ENCODE peak calls at places on chromosomes 1 and 21, in six cellular contexts. One of them, this sample, is unnamed. For H3K9me3, the result is how much of the 10 kb centered on the place peaks cover.

GRCh38 chr21:34276711-34277425 is 86.9 kb upstream of the KCNE2 start:
- DNase-seq in stomach: no peak
- DNase-seq in suprapubic skin: no peak
- DNase-seq in esophagus muscularis mucosa: no peak
- DNase-seq in spleen: no peak
- DNase-seq in K562: no peak
- DNase-seq in this sample: no peak

GRCh38 chr1:110880708-110881374 is 7.9 kb downstream of the CD53 start:
- DNase-seq in stomach: no peak
- DNase-seq in suprapubic skin: no peak
- DNase-seq in esophagus muscularis mucosa: no peak
- DNase-seq in spleen: no peak
- DNase-seq in K562: peak
- DNase-seq in this sample: no peak

GRCh38 chr1:234132799-234133198 is 228.3 kb downstream of the SLC35F3 start:
- DNase-seq in stomach: no peak
- DNase-seq in suprapubic skin: no peak
- DNase-seq in esophagus muscularis mucosa: no peak
- DNase-seq in spleen: no peak
- DNase-seq in K562: no peak
- DNase-seq in this sample: no peak

GRCh38 chr1:176843352-176844297 is 320.9 kb downstream of the ASTN1 start:
- DNase-seq in stomach: no peak
- DNase-seq in suprapubic skin: no peak
- DNase-seq in esophagus muscularis mucosa: no peak
- DNase-seq in spleen: no peak
- DNase-seq in K562: peak
- DNase-seq in this sample: no peak

GRCh38 chr1:8171751-8172464 is 145.8 kb upstream of the ERRFI1 start:
- DNase-seq in stomach: no peak
- DNase-seq in suprapubic skin: no peak
- DNase-seq in esophagus muscularis mucosa: no peak
- DNase-seq in spleen: no peak
- DNase-seq in K562: no peak
- DNase-seq in this sample: no peak

GRCh38 chr1:207259391-207259790 is 62.1 kb upstream of the CD55 start:
- DNase-seq in stomach: no peak
- DNase-seq in suprapubic skin: no peak
- DNase-seq in esophagus muscularis mucosa: no peak
- DNase-seq in spleen: no peak
- DNase-seq in K562: no peak
- DNase-seq in this sample: no peak

GRCh38 chr1:209527372-209527771 is 56.1 kb upstream of the CAMK1G start:
- DNase-seq in stomach: no peak
- DNase-seq in suprapubic skin: no peak
- DNase-seq in esophagus muscularis mucosa: no peak
- DNase-seq in spleen: no peak
- DNase-seq in K562: no peak
- DNase-seq in this sample: no peak

GRCh38 chr1:8910914-8911313 is 32.4 kb upstream of the ENO1 start:
- DNase-seq in stomach: no peak
- DNase-seq in suprapubic skin: no peak
- DNase-seq in esophagus muscularis mucosa: no peak
- DNase-seq in spleen: no peak
- DNase-seq in K562: no peak
- DNase-seq in this sample: no peak

GRCh38 chr1:82090104-82090503 is 289.4 kb downstream of the ADGRL2 start:
- DNase-seq in stomach: no peak
- DNase-seq in suprapubic skin: no peak
- DNase-seq in esophagus muscularis mucosa: no peak
- DNase-seq in spleen: no peak
- DNase-seq in K562: no peak
- DNase-seq in this sample: no peak

GRCh38 chr1:32250893-32251716 is at the start of gene LCK:
- DNase-seq in stomach: no peak
- DNase-seq in suprapubic skin: no peak
- DNase-seq in esophagus muscularis mucosa: no peak
- DNase-seq in spleen: peak
- DNase-seq in K562: no peak
- DNase-seq in this sample: no peak

GRCh38 chr1:230069813-230070212 is 2.8 kb downstream of the GALNT2 start:
- DNase-seq in stomach: no peak
- DNase-seq in suprapubic skin: no peak
- DNase-seq in esophagus muscularis mucosa: no peak
- DNase-seq in spleen: no peak
- DNase-seq in K562: no peak
- DNase-seq in this sample: peak

GRCh38 chr1:24867064-24867870 is 62.8 kb downstream of the RUNX3 start:
- DNase-seq in stomach: no peak
- DNase-seq in suprapubic skin: no peak
- DNase-seq in esophagus muscularis mucosa: peak
- DNase-seq in spleen: no peak
- DNase-seq in K562: no peak
- DNase-seq in this sample: no peak

GRCh38 chr1:46575778-46576177 is 24.3 kb upstream of the KNCN start:
- DNase-seq in stomach: no peak
- DNase-seq in suprapubic skin: no peak
- DNase-seq in esophagus muscularis mucosa: no peak
- DNase-seq in spleen: no peak
- DNase-seq in K562: no peak
- DNase-seq in this sample: no peak

GRCh38 chr21:40635336-40635735 is 211.6 kb downstream of the DSCAM start:
- DNase-seq in stomach: no peak
- DNase-seq in suprapubic skin: no peak
- DNase-seq in esophagus muscularis mucosa: no peak
- DNase-seq in spleen: no peak
- DNase-seq in K562: no peak
- DNase-seq in this sample: no peak

GRCh38 chr1:197343663-197344273 is 75.7 kb downstream of the CRB1 start:
- DNase-seq in stomach: no peak
- DNase-seq in suprapubic skin: no peak
- DNase-seq in esophagus muscularis mucosa: no peak
- DNase-seq in spleen: no peak
- DNase-seq in K562: no peak
- DNase-seq in this sample: no peak

GRCh38 chr1:206503591-206504362 is 3.6 kb upstream of the RASSF5 start:
- DNase-seq in stomach: no peak
- DNase-seq in suprapubic skin: no peak
- DNase-seq in esophagus muscularis mucosa: no peak
- DNase-seq in spleen: peak
- DNase-seq in K562: peak
- DNase-seq in this sample: no peak

GRCh38 chr1:205598841-205599666 is 32.8 kb downstream of the ELK4 start:
- DNase-seq in stomach: peak
- DNase-seq in suprapubic skin: no peak
- DNase-seq in esophagus muscularis mucosa: peak
- DNase-seq in spleen: no peak
- DNase-seq in K562: no peak
- DNase-seq in this sample: no peak

DNA sequence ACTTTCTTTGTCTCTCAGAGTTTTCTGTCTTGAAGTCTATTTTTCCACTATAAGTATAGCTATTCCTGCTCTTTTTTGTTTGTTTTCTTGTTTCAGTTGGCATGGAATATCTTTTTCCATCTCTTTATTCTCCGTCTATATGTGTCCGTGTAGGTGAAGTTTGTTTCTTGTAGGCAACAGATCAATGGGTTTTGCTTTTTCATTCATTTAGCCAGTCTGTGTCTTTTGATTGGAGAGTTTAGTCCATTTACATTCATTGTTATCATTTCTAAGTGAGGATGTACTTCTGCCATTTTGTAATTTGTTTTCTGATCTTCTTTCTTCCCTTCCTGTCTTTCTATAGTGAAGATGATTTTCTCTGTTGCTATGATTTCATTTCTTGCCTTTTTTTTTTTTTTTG is 132.5 kb upstream of the GPR52 start:
- DNase-seq in stomach: no peak
- DNase-seq in suprapubic skin: no peak
- DNase-seq in esophagus muscularis mucosa: no peak
- DNase-seq in spleen: no peak
- DNase-seq in K562: no peak
- DNase-seq in this sample: no peak
- H3K9me3 ChIP-seq in stomach: under half
- H3K9me3 ChIP-seq in suprapubic skin: under half
- H3K9me3 ChIP-seq in esophagus muscularis mucosa: under half
- H3K9me3 ChIP-seq in spleen: half or more
- H3K9me3 ChIP-seq in K562: under half
- H3K9me3 ChIP-seq in this sample: under half

DNA sequence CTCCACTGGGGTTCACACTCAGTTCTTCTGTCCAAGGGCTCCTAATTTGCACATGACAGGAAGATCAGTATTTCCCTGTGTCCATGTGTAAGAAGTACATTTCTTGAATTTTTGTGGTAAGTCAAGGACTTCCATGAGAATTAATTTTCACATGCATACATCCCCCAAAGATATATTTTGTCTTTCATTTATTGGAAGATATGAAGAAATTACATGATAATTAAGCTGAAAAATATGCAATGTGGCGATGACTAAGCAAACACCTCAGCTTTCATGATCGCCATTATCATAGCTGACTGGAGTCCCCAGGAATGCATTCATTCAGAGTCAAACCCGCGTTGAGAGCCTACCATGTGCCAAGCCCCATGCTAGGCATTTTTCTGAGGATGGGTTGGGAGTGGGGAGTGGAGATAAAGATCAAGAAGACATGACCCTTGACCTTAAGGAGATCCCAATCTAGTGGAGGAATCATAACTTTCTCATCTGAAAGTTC is 104.6 kb upstream of the F3 start:
- DNase-seq in stomach: no peak
- DNase-seq in suprapubic skin: no peak
- DNase-seq in esophagus muscularis mucosa: no peak
- DNase-seq in spleen: no peak
- DNase-seq in K562: no peak
- DNase-seq in this sample: no peak
- TF ChIP-seq CTCF in stomach: no peak
- TF ChIP-seq CTCF in suprapubic skin: no peak
- TF ChIP-seq CTCF in esophagus muscularis mucosa: no peak
- TF ChIP-seq CTCF in spleen: no peak
- TF ChIP-seq CTCF in K562: no peak
- TF ChIP-seq CTCF in this sample: no peak

GRCh38 chr21:37644666-37645065 is 271.6 kb downstream of the KCNJ6 start:
- DNase-seq in stomach: no peak
- DNase-seq in suprapubic skin: no peak
- DNase-seq in esophagus muscularis mucosa: peak
- DNase-seq in spleen: no peak
- DNase-seq in K562: no peak
- DNase-seq in this sample: no peak
- TF ChIP-seq POLR2AphosphoS5 in stomach: no peak
- TF ChIP-seq POLR2AphosphoS5 in suprapubic skin: no peak
- TF ChIP-seq POLR2AphosphoS5 in esophagus muscularis mucosa: peak
- TF ChIP-seq POLR2AphosphoS5 in spleen: no peak
- TF ChIP-seq POLR2AphosphoS5 in K562: no peak
- TF ChIP-seq POLR2AphosphoS5 in this sample: no peak

GRCh38 chr1:227673441-227673840 is 61.7 kb downstream of the JMJD4 start:
- DNase-seq in stomach: no peak
- DNase-seq in suprapubic skin: no peak
- DNase-seq in esophagus muscularis mucosa: no peak
- DNase-seq in spleen: no peak
- DNase-seq in K562: no peak
- DNase-seq in this sample: no peak
- H3K9me3 ChIP-seq in stomach: under half
- H3K9me3 ChIP-seq in suprapubic skin: half or more
- H3K9me3 ChIP-seq in esophagus muscularis mucosa: under half
- H3K9me3 ChIP-seq in spleen: under half
- H3K9me3 ChIP-seq in K562: under half
- H3K9me3 ChIP-seq in this sample: under half

GRCh38 chr1:108124622-108125311 is 75.4 kb downstream of the SLC25A24 start:
- DNase-seq in stomach: no peak
- DNase-seq in suprapubic skin: no peak
- DNase-seq in esophagus muscularis mucosa: no peak
- DNase-seq in spleen: no peak
- DNase-seq in K562: no peak
- DNase-seq in this sample: no peak

GRCh38 chr1:108124023-108124422 is 76.1 kb downstream of the SLC25A24 start:
- DNase-seq in stomach: no peak
- DNase-seq in suprapubic skin: no peak
- DNase-seq in esophagus muscularis mucosa: no peak
- DNase-seq in spleen: no peak
- DNase-seq in K562: no peak
- DNase-seq in this sample: no peak

GRCh38 chr1:108120163-108120562 is 80.0 kb downstream of the SLC25A24 start:
- DNase-seq in stomach: no peak
- DNase-seq in suprapubic skin: no peak
- DNase-seq in esophagus muscularis mucosa: peak
- DNase-seq in spleen: no peak
- DNase-seq in K562: no peak
- DNase-seq in this sample: no peak

GRCh38 chr1:108119500-108119899 is 80.6 kb downstream of the SLC25A24 start:
- DNase-seq in stomach: no peak
- DNase-seq in suprapubic skin: no peak
- DNase-seq in esophagus muscularis mucosa: peak
- DNase-seq in spleen: no peak
- DNase-seq in K562: no peak
- DNase-seq in this sample: no peak

DNA sequence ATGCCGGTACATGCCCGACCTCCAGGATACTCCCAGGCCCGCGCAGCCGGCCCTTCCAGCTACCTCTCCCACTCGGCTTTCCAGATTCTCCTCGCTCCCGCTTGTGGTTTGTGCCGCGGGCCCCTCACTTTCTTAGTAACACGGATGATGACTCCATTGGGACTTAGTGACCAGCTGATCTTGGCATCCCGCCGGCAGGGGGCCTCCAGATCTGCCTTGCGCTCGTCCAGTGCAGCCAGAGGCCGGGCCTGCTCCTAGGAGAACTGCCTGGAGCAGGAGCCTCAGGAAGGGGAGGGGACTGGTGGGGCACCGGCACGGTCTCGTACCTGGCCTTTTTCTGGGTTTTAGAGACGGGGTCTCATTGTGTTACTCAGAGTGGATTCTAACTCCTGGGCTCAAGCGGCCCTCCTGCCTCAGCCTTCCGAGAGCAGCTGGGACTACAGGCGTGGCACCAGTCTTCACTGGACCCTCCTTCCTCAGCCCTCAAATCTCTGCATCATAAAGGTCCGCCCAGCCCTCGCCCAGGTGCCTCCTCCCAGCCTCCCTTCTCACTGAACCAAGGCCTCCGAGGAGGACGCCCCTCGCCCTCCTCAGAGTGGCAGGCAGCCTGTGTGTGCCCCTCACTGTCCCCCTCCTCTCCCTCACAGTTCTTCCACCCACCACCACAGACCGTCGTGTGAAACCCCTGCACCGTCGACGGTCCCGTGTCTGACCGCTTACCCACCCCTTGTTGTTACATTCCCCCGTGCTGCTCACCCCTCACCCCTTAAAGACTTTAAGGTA is 78.6 kb downstream of the SLC25A24 start:
- DNase-seq in stomach: no peak
- DNase-seq in suprapubic skin: no peak
- DNase-seq in esophagus muscularis mucosa: no peak
- DNase-seq in spleen: no peak
- DNase-seq in K562: peak
- DNase-seq in this sample: no peak
- TF ChIP-seq CTCF in stomach: no peak
- TF ChIP-seq CTCF in suprapubic skin: no peak
- TF ChIP-seq CTCF in esophagus muscularis mucosa: no peak
- TF ChIP-seq CTCF in spleen: no peak
- TF ChIP-seq CTCF in K562: peak
- TF ChIP-seq CTCF in this sample: no peak

This sample was measured in prostate gland.